ENCODE peak calls at places on chromosome 4, in five cellular contexts. Z is osteoblast, S is hepatocyte, L is fibroblast of lung, P is mucosa of descending colon. G is an unnamed sample.

GRCh38 chr4:89509708-89510269 is 202.2 kb upstream of the GPRIN3 start:
- DNase-seq in S (no peak), L (peak; percentile 98), Z (peak; percentile 37), P (no peak), G (peak; percentile 57)

GRCh38 chr4:106603471-106603870 is 234.9 kb upstream of the GIMD1 start:
- DNase-seq in P (peak; percentile 26), S (no peak), Z (no peak), L (no peak), G (no peak)

GRCh38 chr4:53991821-53992220 is 72.6 kb downstream of the CHIC2 start:
- DNase-seq in S (no peak), Z (no peak), L (no peak), P (no peak), G (no peak)

GRCh38 chr4:185464184-185464583 is 7.3 kb downstream of the CCDC110 start:
- DNase-seq in S (no peak), Z (no peak), L (no peak), P (no peak), G (no peak)

GRCh38 chr4:110129544-110129943 is 68.9 kb downstream of the ELOVL6 start:
- DNase-seq in P (no peak), S (no peak), L (no peak), Z (no peak), G (no peak)

GRCh38 chr4:15003441-15003890 is 1.2 kb downstream of the CPEB2 start:
- DNase-seq in Z (peak; percentile 88), L (no peak), S (peak; percentile 82), P (peak; percentile 82), G (peak; percentile 80)

GRCh38 chr4:154491731-154492249 is at the start of gene DCHS2:
- DNase-seq in P (peak; percentile 60), L (no peak), S (peak; percentile 82), Z (peak; percentile 61), G (peak; percentile 29)

GRCh38 chr4:2281575-2282343 is 19.9 kb upstream of the MXD4 start:
- DNase-seq in S (no peak), Z (no peak), P (peak; percentile 70), L (no peak), G (peak; percentile 36)

GRCh38 chr4:39037491-39037825 is 5.2 kb upstream of the TMEM156 start:
- DNase-seq in L (no peak), S (peak; percentile 23), P (no peak), Z (no peak), G (no peak)

GRCh38 chr4:145565328-145565727 is 53.9 kb upstream of the MMAA start:
- DNase-seq in S (no peak), Z (no peak), L (no peak), P (no peak), G (no peak)

GRCh38 chr4:186932196-186932595 is 208.5 kb upstream of the FAT1 start:
- DNase-seq in S (no peak), Z (no peak), P (no peak), L (no peak), G (no peak)

GRCh38 chr4:15361529-15361928 is 66.3 kb upstream of the C1QTNF7 start:
- DNase-seq in Z (no peak), S (no peak), L (no peak), P (no peak), G (no peak)

GRCh38 chr4:184267673-184268573 is 50.2 kb upstream of the ENPP6 start:
- DNase-seq in P (peak; percentile 65), L (peak; percentile 86), Z (peak; percentile 83), S (peak; percentile 30), G (peak; percentile 87)

GRCh38 chr4:184265566-184266351 is 48.1 kb upstream of the ENPP6 start:
- DNase-seq in L (peak; percentile 9), S (no peak), Z (no peak), P (no peak), G (peak; percentile 39)

GRCh38 chr4:184268574-184269160 is 51.0 kb upstream of the ENPP6 start:
- DNase-seq in Z (no peak), L (peak; percentile 21), S (no peak), P (no peak), G (no peak)

GRCh38 chr4:184269879-184270430 is 52.3 kb upstream of the ENPP6 start:
- DNase-seq in L (no peak), Z (no peak), P (no peak), S (no peak), G (no peak)

GRCh38 chr4:184267206-184267608 is 49.5 kb upstream of the ENPP6 start:
- DNase-seq in S (no peak), Z (peak; percentile 72), P (no peak), L (no peak), G (peak; percentile 40)
- H3K4me3 ChIP-seq in S (no peak overlapping the region), Z (no peak overlapping the region), P (no peak overlapping the region), L (no peak overlapping the region), G (peak overlapping the region; percentile 45)

GRCh38 chr4:163467371-163467770 is 6.2 kb downstream of the TKTL2 start:
- DNase-seq in Z (no peak), S (no peak), P (no peak), L (no peak), G (no peak)

DNA sequence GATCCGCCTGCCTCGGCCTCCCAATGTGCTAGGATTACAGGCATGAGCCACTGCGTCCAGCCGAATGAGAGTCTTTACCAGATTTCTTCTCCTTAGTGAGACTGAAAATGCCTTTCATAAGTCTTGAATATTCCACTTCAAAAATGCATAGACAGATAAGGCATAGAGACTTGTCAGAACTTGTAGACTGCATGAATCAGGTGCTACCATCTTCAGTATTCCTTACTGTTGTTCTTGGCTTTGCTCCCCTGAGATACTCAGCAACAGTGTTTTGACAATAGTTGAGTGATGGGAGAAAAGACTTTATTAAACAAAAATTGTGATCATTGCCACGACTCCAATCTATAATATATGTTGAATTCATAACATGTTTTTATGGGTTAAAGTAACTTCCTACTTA is 11.0 kb downstream of the TKTL2 start:
- DNase-seq in P (no peak), Z (no peak), S (no peak), L (no peak), G (no peak)
- TF ChIP-seq CTCF in P (no peak), Z (no peak), S (no peak), L (no peak), G (no peak)

GRCh38 chr4:168885416-168885815 is 124.6 kb downstream of the CBR4 start:
- DNase-seq in L (no peak), Z (no peak), P (no peak), S (no peak), G (no peak)

GRCh38 chr4:168884251-168885124 is 125.6 kb downstream of the CBR4 start:
- DNase-seq in P (no peak), Z (peak; percentile 43), L (no peak), S (no peak), G (no peak)

GRCh38 chr4:168887809-168888208 is 122.2 kb downstream of the CBR4 start:
- DNase-seq in L (no peak), Z (no peak), P (no peak), S (no peak), G (no peak)

GRCh38 chr4:168888715-168889215 is 121.3 kb downstream of the CBR4 start:
- DNase-seq in Z (no peak), S (no peak), P (no peak), L (no peak), G (no peak)

GRCh38 chr4:168886361-168886760 is 123.7 kb downstream of the CBR4 start:
- DNase-seq in S (no peak), Z (no peak), L (peak; percentile 35), P (no peak), G (no peak)
- H3K36me3 ChIP-seq in S (no peaks in the 10 kb centered on the region), Z (peaks cover 66% of the 10 kb centered on the region), L (peaks cover 8% of the 10 kb centered on the region), P (no peaks in the 10 kb centered on the region), G (no peaks in the 10 kb centered on the region)

GRCh38 chr4:55123791-55124190 is 1.6 kb downstream of the KDR start:
- DNase-seq in S (no peak), Z (no peak), P (no peak), L (no peak), G (no peak)

GRCh38 chr4:55127053-55127452 is 1.7 kb upstream of the KDR start:
- DNase-seq in Z (no peak), L (no peak), P (no peak), S (no peak), G (no peak)

GRCh38 chr4:55124337-55125076 is 888 bp downstream of the KDR start:
- DNase-seq in P (peak; percentile 38), Z (peak; percentile 31), S (no peak), L (peak; percentile 8), G (peak; percentile 3)

GRCh38 chr4:55125763-55126541 is 557 bp upstream of the KDR start:
- DNase-seq in Z (peak; percentile 44), P (no peak), S (no peak), L (peak; percentile 15), G (no peak)

DNA sequence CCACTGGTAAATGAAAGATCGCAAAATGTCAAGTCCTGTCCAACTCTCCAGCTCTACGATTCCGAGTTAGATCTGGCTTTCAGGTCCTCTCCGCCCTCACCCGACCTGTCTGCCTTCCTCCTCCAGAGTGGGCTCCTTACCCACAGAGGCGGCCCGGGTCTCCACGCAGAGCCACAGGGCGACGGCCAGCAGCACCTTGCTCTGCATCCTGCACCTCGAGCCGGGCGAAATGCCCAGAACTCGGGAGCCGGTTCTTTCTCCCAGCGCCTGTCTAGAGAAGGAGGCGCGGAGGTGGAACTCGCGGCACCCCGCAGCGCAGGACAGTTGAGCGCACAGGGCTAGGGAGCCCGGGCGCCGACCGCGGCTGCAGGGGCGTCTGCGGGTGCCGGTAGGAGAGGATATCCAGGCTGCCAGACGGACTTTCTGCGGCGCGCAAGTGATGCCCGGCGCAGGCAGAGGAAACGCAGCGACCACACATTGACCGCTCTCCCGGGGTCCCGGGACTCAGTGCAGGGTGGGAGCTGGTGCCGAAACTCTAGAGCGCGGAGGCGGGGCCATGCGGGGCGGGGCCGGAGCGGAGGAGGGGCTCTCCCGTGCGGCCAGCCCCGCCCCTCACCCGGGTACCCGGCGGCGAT is at the start of gene KDR:
- DNase-seq in P (peak; percentile 53), Z (peak; percentile 36), L (peak; percentile 14), S (peak; percentile 45), G (peak; percentile 3)
- H3K4me3 ChIP-seq in P (no peak within 1 kb of the TSS), Z (peak within 1 kb of the TSS; percentile 58), L (peak within 1 kb of the TSS; percentile 59), S (peak within 1 kb of the TSS; percentile 67), G (no peak within 1 kb of the TSS)

GRCh38 chr4:5616331-5616950 is 91.9 kb downstream of the EVC2 start:
- DNase-seq in S (no peak), Z (no peak), L (no peak), P (no peak), G (no peak)

GRCh38 chr4:5609265-5610007 is 98.9 kb downstream of the EVC2 start:
- DNase-seq in Z (no peak), L (no peak), S (no peak), P (no peak), G (no peak)

GRCh38 chr4:5615496-5616075 is 92.8 kb downstream of the EVC2 start:
- DNase-seq in L (no peak), Z (no peak), P (no peak), S (no peak), G (no peak)

DNA sequence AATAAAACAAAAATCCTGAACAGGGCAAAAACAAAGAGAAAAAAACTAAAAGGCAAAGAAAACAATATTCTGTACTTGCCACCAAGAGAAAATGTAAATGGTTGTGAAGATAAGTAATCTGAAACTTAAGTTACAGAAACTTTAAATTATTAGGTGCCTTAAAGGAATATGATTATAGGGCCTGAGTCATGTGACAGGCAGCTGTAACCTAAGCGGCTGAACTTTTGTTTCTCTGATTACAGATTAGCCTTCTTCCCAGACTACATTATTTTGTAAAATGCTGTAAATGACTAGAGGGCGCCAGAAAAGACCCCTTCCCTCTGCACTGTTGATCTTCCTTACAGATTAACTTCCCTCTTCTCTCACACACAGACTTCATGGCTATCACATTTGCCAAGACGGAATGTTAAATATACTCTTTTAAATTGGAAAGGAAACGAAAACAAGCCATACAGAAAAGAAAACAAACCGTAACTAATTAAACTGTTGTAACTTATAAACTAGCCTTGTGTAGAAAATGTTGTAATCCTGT is 96.6 kb downstream of the EVC2 start:
- DNase-seq in P (no peak), L (peak; percentile 38), S (no peak), Z (no peak), G (no peak)
- TF ChIP-seq CTCF in P (no peak), L (no peak), S (no peak), Z (no peak), G (no peak)